ENCODE peak calls at places on chromosomes 16 and 17, in five cellular contexts. Z is H9, Q is neuronal stem cell, H is mesendoderm, E is IMR-90. G is an unnamed sample.

GRCh38 chr16:80583466-80583865 is 42.7 kb downstream of the DYNLRB2 start:
- DNase-seq in E (peak), H (no peak), Q (no peak), Z (no peak), G (peak)

GRCh38 chr16:2905241-2905987 is 6.3 kb upstream of the FLYWCH1 start:
- DNase-seq in Z (peak), E (peak), H (peak), Q (peak), G (peak)

GRCh38 chr16:54657709-54658102 is 273.0 kb upstream of the IRX5 start:
- DNase-seq in H (no peak), Z (no peak), Q (no peak), E (no peak), G (no peak)

GRCh38 chr17:81453049-81453448 is 57.8 kb downstream of the BAHCC1 start:
- DNase-seq in Q (no peak), H (no peak), Z (no peak), E (no peak), G (no peak)

GRCh38 chr17:45150911-45151809 is 2.9 kb downstream of the HEXIM1 start:
- DNase-seq in H (no peak), Q (no peak), E (no peak), Z (no peak), G (no peak)

GRCh38 chr17:79065105-79065670 is 9.4 kb upstream of the ENGASE start:
- DNase-seq in E (peak), Z (peak), H (peak), Q (no peak), G (peak)

GRCh38 chr17:65559802-65560627 is 1.4 kb downstream of the AXIN2 start:
- DNase-seq in H (peak), Q (no peak), E (no peak), Z (peak), G (no peak)

GRCh38 chr16:29714972-29715371 is 30.8 kb downstream of the C16orf54 start:
- DNase-seq in Z (no peak), E (no peak), Q (no peak), H (no peak), G (no peak)

GRCh38 chr16:29014561-29015029 is 29.7 kb downstream of the LAT start:
- DNase-seq in Q (no peak), Z (no peak), H (no peak), E (no peak), G (no peak)

GRCh38 chr17:76318586-76318985 is 10.5 kb upstream of the QRICH2 start:
- DNase-seq in Q (no peak), E (peak), Z (no peak), H (no peak), G (peak)

GRCh38 chr16:70688266-70688742 is 2.5 kb upstream of the MTSS2 start:
- DNase-seq in E (peak), H (no peak), Q (no peak), Z (no peak), G (no peak)

GRCh38 chr17:42034059-42034458 is 14.2 kb downstream of the NKIRAS2 start:
- DNase-seq in Z (no peak), E (no peak), H (no peak), Q (no peak), G (no peak)

GRCh38 chr17:5282639-5283217 is 644 bp downstream of the RABEP1 start:
- DNase-seq in H (peak), E (no peak), Z (no peak), Q (no peak), G (peak)

GRCh38 chr17:10815318-10815717 is 11.4 kb upstream of the TMEM238L start:
- DNase-seq in H (no peak), Z (no peak), E (no peak), Q (no peak), G (peak)

GRCh38 chr17:50452627-50453300 is 15.9 kb downstream of the CHAD start:
- DNase-seq in Z (no peak), E (peak), Q (no peak), H (no peak), G (peak)

GRCh38 chr17:21289175-21289901 is 4.8 kb downstream of the MAP2K3 start:
- DNase-seq in H (no peak), E (no peak), Z (no peak), Q (no peak), G (no peak)

GRCh38 chr16:75861981-75862380 is 135.7 kb upstream of the CPHXL start:
- DNase-seq in Z (no peak), E (no peak), H (no peak), Q (no peak), G (no peak)

GRCh38 chr17:69088643-69089200 is 28.0 kb upstream of the ABCA9 start:
- DNase-seq in H (no peak), Q (no peak), E (no peak), Z (no peak), G (no peak)

GRCh38 chr17:4555863-4556646 is 871 bp upstream of the MYBBP1A start:
- DNase-seq in H (peak), E (no peak), Z (no peak), Q (no peak), G (no peak)

GRCh38 chr17:38867179-38867994 is 2.5 kb upstream of the LASP1 start:
- DNase-seq in Z (peak), E (peak), H (peak), Q (peak), G (peak)

GRCh38 chr17:73533127-73533526 is 111.1 kb downstream of the SDK2 start:
- DNase-seq in E (no peak), H (no peak), Q (no peak), Z (no peak), G (no peak)

GRCh38 chr17:22123536-22124281 is 431.4 kb downstream of the KCNJ18 start:
- DNase-seq in Q (no peak), Z (no peak), E (no peak), H (no peak), G (no peak)

GRCh38 chr17:74452841-74453661 is 13.4 kb upstream of the CD300A start:
- DNase-seq in Q (no peak), H (no peak), E (no peak), Z (peak), G (no peak)

GRCh38 chr16:50889276-50889675 is 147.4 kb downstream of the CYLD start:
- DNase-seq in Z (no peak), Q (no peak), E (no peak), H (no peak), G (no peak)

GRCh38 chr16:58814348-58814801 is 80.3 kb upstream of the GOT2 start:
- DNase-seq in H (peak), Z (peak), E (peak), Q (peak), G (peak)

GRCh38 chr16:88338111-88338510 is 44.6 kb upstream of the ZNF469 start:
- DNase-seq in H (peak), Q (no peak), Z (no peak), E (no peak), G (no peak)

GRCh38 chr17:63023049-63023448 is 57.0 kb downstream of the TANC2 start:
- DNase-seq in Q (no peak), H (no peak), Z (no peak), E (no peak), G (no peak)

GRCh38 chr16:58366247-58367031 is 25.8 kb upstream of the GINS3 start:
- DNase-seq in Z (no peak), E (peak), H (no peak), Q (no peak), G (no peak)

GRCh38 chr16:86495756-86496261 is 14.5 kb upstream of the FOXF1 start:
- DNase-seq in E (no peak), Q (no peak), Z (peak), H (peak), G (no peak)
- H3K18ac ChIP-seq in E (no peak), Q (no peak), Z (no peak), H (peak), G (no peak)

DNA sequence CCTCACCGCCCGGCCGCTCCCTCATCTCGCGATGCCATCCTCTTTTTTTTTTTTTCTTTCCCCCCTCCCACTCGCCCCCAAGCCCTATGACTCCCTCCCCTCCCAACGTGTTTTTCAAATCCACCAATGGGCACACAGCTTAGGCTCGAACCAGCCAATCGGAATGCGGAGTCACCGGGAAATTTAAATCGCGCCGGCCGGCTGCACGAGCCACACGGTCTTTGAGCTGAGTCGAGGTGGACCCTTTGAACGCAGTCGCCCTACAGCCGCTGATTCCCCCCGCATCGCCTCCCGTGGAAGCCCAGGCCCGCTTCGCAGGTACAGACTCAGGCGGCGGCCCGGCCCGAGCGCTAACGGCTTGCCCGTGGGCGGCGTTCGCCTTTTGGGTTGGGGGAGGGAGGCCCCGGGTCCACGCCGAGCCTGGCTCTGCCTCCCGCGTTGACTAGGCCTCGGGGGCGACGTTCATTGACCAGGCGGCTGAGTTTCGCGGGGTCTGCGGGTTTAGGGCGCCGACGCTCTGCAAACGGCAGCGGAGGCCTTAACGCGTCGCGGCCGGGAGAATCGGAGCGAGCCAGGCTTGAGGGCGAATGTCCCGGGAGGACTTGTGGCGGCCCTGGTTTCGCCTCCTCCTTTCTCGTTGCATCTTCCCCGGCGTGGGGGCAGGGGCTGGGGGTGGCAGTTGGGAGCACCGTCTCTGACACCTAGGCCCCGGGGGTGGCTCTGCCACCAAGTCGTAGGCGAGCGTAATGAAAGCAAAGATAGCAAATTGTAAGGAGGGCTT is at the start of gene KPNA2:
- DNase-seq in Q (peak), H (peak), E (peak), Z (peak), G (peak)
- H3K18ac ChIP-seq in Q (peak), H (peak), E (peak), Z (peak), G (peak)

DNA sequence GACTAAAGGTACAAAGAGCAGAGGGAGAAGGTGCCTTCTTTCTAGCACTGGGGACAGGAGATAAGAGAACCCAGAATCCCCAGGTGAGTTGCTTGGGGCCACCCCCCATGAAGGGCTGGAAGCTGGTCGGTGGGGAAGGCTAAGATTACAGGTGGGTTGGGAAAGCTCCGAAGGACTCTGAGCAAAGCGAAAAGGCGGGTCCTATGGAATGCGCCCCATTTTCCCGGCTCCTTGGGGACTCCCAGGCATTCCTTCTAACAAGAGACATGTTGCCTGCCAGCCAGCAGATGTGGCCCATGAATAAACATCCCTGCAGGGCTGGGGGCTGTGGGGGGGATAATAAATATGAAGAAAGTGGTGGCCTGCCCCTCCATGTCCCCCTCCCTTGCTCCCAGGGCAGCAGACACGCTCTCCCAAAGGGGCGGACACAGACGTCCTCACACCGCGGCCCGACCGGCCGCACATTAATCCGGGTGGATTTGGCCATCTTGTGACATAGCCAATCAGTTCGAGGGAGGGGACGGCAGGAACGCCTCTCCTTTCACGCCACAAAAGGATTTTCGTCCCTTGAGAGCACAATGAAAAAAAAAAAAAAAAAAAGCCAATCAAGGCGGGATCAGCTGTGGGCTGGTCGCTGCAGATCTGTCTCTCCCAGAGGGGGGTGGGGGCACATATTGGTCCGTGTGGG is 98.5 kb downstream of the SOX9 start:
- DNase-seq in H (peak), Q (peak), Z (peak), E (no peak), G (no peak)
- H3K18ac ChIP-seq in H (no peak), Q (peak), Z (no peak), E (no peak), G (no peak)

DNA sequence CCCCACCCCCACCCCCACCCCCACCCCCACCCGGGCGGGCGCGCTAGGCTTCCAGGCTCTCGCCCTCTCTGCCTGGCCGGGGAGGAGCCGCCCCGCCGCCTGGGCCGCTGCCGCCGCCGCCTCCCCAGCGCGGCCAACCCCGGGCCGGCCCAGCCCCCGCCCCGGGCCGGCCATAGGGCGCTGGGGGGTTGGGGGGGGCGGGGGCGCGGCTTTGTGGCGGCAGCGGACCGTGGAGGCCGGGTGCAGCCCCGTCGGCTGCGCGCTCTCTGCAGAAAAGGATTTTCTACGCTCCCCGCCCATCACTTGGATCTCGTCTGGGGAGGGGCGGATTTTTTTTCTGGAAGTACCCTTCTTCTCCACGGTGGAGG is 230.9 kb downstream of the MRTFB start:
- DNase-seq in Q (no peak), H (peak), Z (peak), E (peak), G (peak)
- H3K18ac ChIP-seq in Q (peak), H (peak), Z (no peak), E (no peak), G (peak)

DNA sequence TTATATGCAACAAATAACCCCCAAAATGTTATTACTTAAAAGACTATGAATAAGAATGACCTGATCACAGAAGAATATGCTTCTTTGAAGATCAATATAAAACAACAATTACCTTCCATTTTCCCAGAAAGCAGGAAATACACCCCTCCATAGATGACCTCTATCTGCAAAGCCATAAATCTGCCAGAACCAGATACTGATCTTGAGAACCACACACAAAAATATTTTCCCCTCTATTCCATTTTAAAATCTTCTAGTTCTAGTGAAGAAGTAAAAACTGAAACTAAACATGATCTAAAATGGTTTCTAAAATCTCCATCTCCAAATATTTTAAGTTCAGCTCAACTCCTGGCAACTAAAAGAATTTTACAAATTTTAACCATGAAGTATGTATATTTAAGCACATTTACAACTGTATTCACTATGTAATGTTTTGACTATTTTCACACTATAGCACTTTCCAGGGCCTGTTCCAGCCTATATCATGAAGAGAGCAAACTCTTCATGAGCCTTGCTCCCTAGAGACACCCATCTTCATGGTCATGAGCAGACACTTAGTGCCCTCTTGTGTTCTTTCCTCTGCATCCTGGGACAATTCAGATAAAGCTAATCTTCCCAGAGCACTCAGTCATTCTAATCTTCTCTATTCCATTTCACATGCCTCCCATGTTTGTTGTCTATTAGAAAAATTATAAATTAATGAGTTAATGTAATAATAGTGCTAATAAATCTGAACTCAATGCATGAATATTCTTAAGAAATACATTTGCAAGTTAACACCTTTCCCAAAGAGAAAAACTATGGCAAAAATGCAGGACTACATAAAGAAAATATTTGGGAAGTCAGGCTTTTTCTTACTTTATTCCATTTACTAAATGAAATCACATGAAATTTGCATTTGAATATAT is 87.0 kb downstream of the HELZ start:
- DNase-seq in Q (no peak), H (peak), Z (no peak), E (peak), G (no peak)
- H3K18ac ChIP-seq in Q (no peak), H (no peak), Z (no peak), E (no peak), G (no peak)

GRCh38 chr17:40005527-40005926 is 9.7 kb upstream of the CSF3 start:
- DNase-seq in Z (no peak), Q (no peak), H (no peak), E (no peak), G (no peak)
- H3K18ac ChIP-seq in Z (no peak), Q (no peak), H (no peak), E (no peak), G (no peak)

DNA sequence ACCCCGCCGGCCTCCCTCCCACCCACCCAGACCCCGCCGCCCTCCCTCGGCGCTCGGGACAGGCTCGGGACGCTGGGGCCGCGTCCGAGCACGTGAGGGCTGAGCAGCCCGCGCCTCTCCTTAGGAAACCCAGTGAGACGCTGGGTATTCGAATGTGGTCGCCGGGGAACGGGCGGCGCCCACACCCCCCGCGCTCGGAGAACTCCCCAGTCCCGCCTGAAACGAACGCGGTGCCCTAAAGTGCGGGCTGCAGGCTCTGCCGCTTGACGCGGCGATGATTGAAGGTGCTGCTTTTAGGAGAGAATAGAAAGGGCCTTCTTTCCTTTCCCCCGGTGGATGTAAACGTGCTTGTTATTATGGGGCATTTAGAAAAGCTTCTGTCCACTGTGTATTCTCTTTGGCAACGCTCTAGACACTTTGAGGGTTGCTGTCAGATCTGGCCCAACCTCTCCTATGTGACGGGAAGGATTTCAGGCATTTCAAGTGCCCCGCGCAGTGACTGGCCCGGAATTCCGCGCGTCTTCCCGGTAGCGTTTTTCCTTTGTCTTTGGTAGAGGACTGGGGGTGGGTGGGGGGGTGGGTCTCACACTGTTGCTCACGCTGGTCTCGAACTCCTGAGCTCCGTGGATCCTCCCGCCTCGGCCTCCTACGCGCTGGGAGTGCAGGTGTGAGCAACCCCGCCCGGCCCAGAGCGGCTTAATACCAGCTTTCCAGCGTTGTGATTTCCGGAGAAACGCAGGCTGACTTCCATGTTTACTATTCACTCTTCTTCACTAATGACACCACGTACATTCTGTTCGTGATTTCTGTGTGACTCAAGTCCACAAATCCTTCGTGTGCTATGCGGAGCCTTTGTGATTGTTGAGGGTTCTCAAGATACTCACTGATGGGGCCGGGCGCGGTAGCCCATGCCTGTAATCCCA is 21.8 kb upstream of the FOXK2 start:
- DNase-seq in H (peak), Z (no peak), Q (peak), E (peak), G (peak)
- H3K18ac ChIP-seq in H (peak), Z (no peak), Q (peak), E (peak), G (no peak)

G was measured in trophoblast cell.